ENCODE peak calls at places on chromosomes 7 and 10, in five cellular contexts. U is activated T-helper 9 cell treated with anti-CD3 and anti-CD28 coated beads, Interleukin-2, amount 50 U/mL, for 16 hours; I is CD8-positive, alpha-beta memory T cell; Q is choroid plexus epithelial cell; J is GM19239. S is an unnamed sample.

GRCh38 chr10:14659626-14660196 is 115.0 kb downstream of the FAM107B start:
- DNase-seq in U (peak), I (peak), Q (peak), J (peak), S (no peak)

GRCh38 chr7:28957822-28958234 is 302 bp downstream of the TRIL start:
- DNase-seq in U (no peak), I (no peak), Q (peak), J (no peak), S (no peak)

GRCh38 chr7:16811555-16811954 is 6.8 kb upstream of the AGR2 start:
- DNase-seq in U (no peak), I (no peak), Q (peak), J (no peak), S (peak)

GRCh38 chr10:34462993-34463392 is 352.1 kb downstream of the PARD3 start:
- DNase-seq in U (no peak), I (no peak), Q (no peak), J (no peak), S (no peak)

GRCh38 chr7:47185193-47185592 is 396.7 kb downstream of the TNS3 start:
- DNase-seq in U (no peak), I (no peak), Q (no peak), J (no peak), S (no peak)

GRCh38 chr10:4804505-4804904 is 21.5 kb upstream of the AKR1E2 start:
- DNase-seq in U (no peak), I (no peak), Q (peak), J (no peak), S (no peak)

GRCh38 chr10:12589789-12590188 is 240.4 kb downstream of the CAMK1D start:
- DNase-seq in U (no peak), I (no peak), Q (no peak), J (no peak), S (no peak)

GRCh38 chr7:48251766-48252165 is 80.5 kb downstream of the ABCA13 start:
- DNase-seq in U (no peak), I (no peak), Q (no peak), J (peak), S (no peak)

GRCh38 chr7:82605247-82605864 is 161.8 kb upstream of the CACNA2D1 start:
- DNase-seq in U (no peak), I (no peak), Q (peak), J (no peak), S (peak)

GRCh38 chr7:44486001-44486400 is 4.5 kb downstream of the NUDCD3 start:
- DNase-seq in U (no peak), I (no peak), Q (no peak), J (no peak), S (no peak)

GRCh38 chr7:156836443-156836842 is 56.5 kb downstream of the LMBR1 start:
- DNase-seq in U (no peak), I (no peak), Q (no peak), J (no peak), S (peak)

S was measured in mesenchymal stem cell.